ENCODE peak calls at places on chromosomes 1 and 21, in six cellular contexts. One of them, this sample, is unnamed.

GRCh38 chr1:44926311-44926781 is 60.0 kb downstream of the EIF2B3 start:
- DNase-seq in GM12878: no peak
- DNase-seq in GM23338: no peak
- DNase-seq in SK-N-SH: no peak
- DNase-seq in HCT116: no peak
- DNase-seq in K562: no peak
- DNase-seq in this sample: no peak

GRCh38 chr1:169360415-169360814 is 7.2 kb downstream of the NME7 start:
- DNase-seq in GM12878: no peak
- DNase-seq in GM23338: no peak
- DNase-seq in SK-N-SH: no peak
- DNase-seq in HCT116: no peak
- DNase-seq in K562: no peak
- DNase-seq in this sample: no peak

GRCh38 chr21:34936299-34936698 is 112.8 kb downstream of the RUNX1 start:
- DNase-seq in GM12878: no peak
- DNase-seq in GM23338: no peak
- DNase-seq in SK-N-SH: no peak
- DNase-seq in HCT116: no peak
- DNase-seq in K562: no peak
- DNase-seq in this sample: no peak

GRCh38 chr1:1542766-1543705 is 2.6 kb upstream of the TMEM240 start:
- DNase-seq in GM12878: no peak
- DNase-seq in GM23338: no peak
- DNase-seq in SK-N-SH: no peak
- DNase-seq in HCT116: no peak
- DNase-seq in K562: peak; percentile 59
- DNase-seq in this sample: no peak

GRCh38 chr1:151720974-151721787 is at the start of gene RIIAD1:
- DNase-seq in GM12878: no peak
- DNase-seq in GM23338: peak; percentile 78
- DNase-seq in SK-N-SH: peak; percentile 93
- DNase-seq in HCT116: no peak
- DNase-seq in K562: peak; percentile 78
- DNase-seq in this sample: no peak

GRCh38 chr1:42743302-42744029 is 3.4 kb upstream of the CLDN19 start:
- DNase-seq in GM12878: no peak
- DNase-seq in GM23338: no peak
- DNase-seq in SK-N-SH: peak; percentile 78
- DNase-seq in HCT116: no peak
- DNase-seq in K562: no peak
- DNase-seq in this sample: no peak

GRCh38 chr1:96772349-96772748 is 50.8 kb downstream of the PTBP2 start:
- DNase-seq in GM12878: no peak
- DNase-seq in GM23338: no peak
- DNase-seq in SK-N-SH: no peak
- DNase-seq in HCT116: no peak
- DNase-seq in K562: no peak
- DNase-seq in this sample: no peak

GRCh38 chr1:119711804-119712341 is at the start of gene PHGDH:
- DNase-seq in GM12878: peak; percentile 8
- DNase-seq in GM23338: peak; percentile 96
- DNase-seq in SK-N-SH: peak; percentile 86
- DNase-seq in HCT116: peak; percentile 80
- DNase-seq in K562: peak; percentile 35
- DNase-seq in this sample: peak; percentile 85

GRCh38 chr1:235368428-235368827 is 1.2 kb downstream of the TBCE start:
- DNase-seq in GM12878: no peak
- DNase-seq in GM23338: no peak
- DNase-seq in SK-N-SH: no peak
- DNase-seq in HCT116: no peak
- DNase-seq in K562: no peak
- DNase-seq in this sample: no peak

GRCh38 chr1:211548321-211549091 is 30.5 kb downstream of the SLC30A1 start:
- DNase-seq in GM12878: no peak
- DNase-seq in GM23338: peak; percentile 35
- DNase-seq in SK-N-SH: no peak
- DNase-seq in HCT116: no peak
- DNase-seq in K562: peak; percentile 82
- DNase-seq in this sample: no peak

GRCh38 chr1:185996211-185996610 is 262.0 kb downstream of the HMCN1 start:
- DNase-seq in GM12878: no peak
- DNase-seq in GM23338: no peak
- DNase-seq in SK-N-SH: no peak
- DNase-seq in HCT116: no peak
- DNase-seq in K562: no peak
- DNase-seq in this sample: no peak

GRCh38 chr1:177884499-177885021 is 85.3 kb downstream of the SEC16B start:
- DNase-seq in GM12878: no peak
- DNase-seq in GM23338: no peak
- DNase-seq in SK-N-SH: no peak
- DNase-seq in HCT116: no peak
- DNase-seq in K562: no peak
- DNase-seq in this sample: no peak

GRCh38 chr21:31173881-31174555 is 135.7 kb upstream of the KRTAP19-8 start:
- DNase-seq in GM12878: no peak
- DNase-seq in GM23338: no peak
- DNase-seq in SK-N-SH: peak; percentile 76
- DNase-seq in HCT116: no peak
- DNase-seq in K562: no peak
- DNase-seq in this sample: no peak

GRCh38 chr1:160708118-160708517 is 3.5 kb downstream of the CD48 start:
- DNase-seq in GM12878: no peak
- DNase-seq in GM23338: no peak
- DNase-seq in SK-N-SH: no peak
- DNase-seq in HCT116: no peak
- DNase-seq in K562: no peak
- DNase-seq in this sample: peak; percentile 78

GRCh38 chr1:116414364-116414763 is 41.3 kb downstream of the ATP1A1 start:
- DNase-seq in GM12878: no peak
- DNase-seq in GM23338: no peak
- DNase-seq in SK-N-SH: no peak
- DNase-seq in HCT116: no peak
- DNase-seq in K562: no peak
- DNase-seq in this sample: no peak

GRCh38 chr1:234745844-234746797 is 136.1 kb upstream of the IRF2BP2 start:
- DNase-seq in GM12878: no peak
- DNase-seq in GM23338: no peak
- DNase-seq in SK-N-SH: peak; percentile 71
- DNase-seq in HCT116: no peak
- DNase-seq in K562: peak; percentile 80
- DNase-seq in this sample: no peak

GRCh38 chr21:26093094-26093493 is 77.5 kb downstream of the APP start:
- DNase-seq in GM12878: no peak
- DNase-seq in GM23338: no peak
- DNase-seq in SK-N-SH: no peak
- DNase-seq in HCT116: no peak
- DNase-seq in K562: no peak
- DNase-seq in this sample: no peak

GRCh38 chr1:33060579-33061083 is 20.3 kb upstream of the AZIN2 start:
- DNase-seq in GM12878: no peak
- DNase-seq in GM23338: no peak
- DNase-seq in SK-N-SH: no peak
- DNase-seq in HCT116: no peak
- DNase-seq in K562: no peak
- DNase-seq in this sample: no peak

GRCh38 chr1:33057095-33057494 is 20.4 kb upstream of the AK2 start:
- DNase-seq in GM12878: no peak
- DNase-seq in GM23338: no peak
- DNase-seq in SK-N-SH: no peak
- DNase-seq in HCT116: no peak
- DNase-seq in K562: no peak
- DNase-seq in this sample: peak; percentile 71

GRCh38 chr1:33055210-33055991 is 18.7 kb upstream of the AK2 start:
- DNase-seq in GM12878: peak; percentile 15
- DNase-seq in GM23338: peak; percentile 90
- DNase-seq in SK-N-SH: peak; percentile 85
- DNase-seq in HCT116: peak; percentile 90
- DNase-seq in K562: peak; percentile 86
- DNase-seq in this sample: peak; percentile 96

GRCh38 chr1:33061827-33062226 is 19.1 kb upstream of the AZIN2 start:
- DNase-seq in GM12878: no peak
- DNase-seq in GM23338: no peak
- DNase-seq in SK-N-SH: no peak
- DNase-seq in HCT116: no peak
- DNase-seq in K562: no peak
- DNase-seq in this sample: no peak

DNA sequence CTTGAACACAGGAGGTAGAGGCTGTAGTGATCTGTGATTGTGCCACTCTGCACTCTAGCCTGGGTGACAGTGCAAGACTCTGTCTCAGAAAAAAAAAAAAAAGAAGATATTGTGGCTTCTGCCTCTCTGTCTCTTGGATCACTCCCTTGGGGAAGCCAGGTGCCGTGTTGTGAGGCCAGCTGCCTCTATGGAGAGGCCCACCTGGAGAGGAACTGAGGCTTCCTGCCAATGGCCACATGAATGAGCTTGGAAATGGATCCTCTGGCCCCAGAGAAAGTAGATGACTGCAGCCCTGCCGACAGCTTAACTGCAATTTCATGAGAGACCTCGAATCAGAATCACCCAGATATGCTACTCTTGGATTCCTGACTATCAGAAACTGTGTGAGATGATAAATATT is 19.7 kb upstream of the AK2 start:
- DNase-seq in GM12878: no peak
- DNase-seq in GM23338: no peak
- DNase-seq in SK-N-SH: no peak
- DNase-seq in HCT116: no peak
- DNase-seq in K562: no peak
- DNase-seq in this sample: no peak
- H3K27ac ChIP-seq in GM12878: no peak overlapping the region
- H3K27ac ChIP-seq in GM23338: no peak overlapping the region
- H3K27ac ChIP-seq in SK-N-SH: no peak overlapping the region
- H3K27ac ChIP-seq in HCT116: no peak overlapping the region
- H3K27ac ChIP-seq in K562: no peak overlapping the region
- H3K27ac ChIP-seq in this sample: peak overlapping the region; percentile 56

DNA sequence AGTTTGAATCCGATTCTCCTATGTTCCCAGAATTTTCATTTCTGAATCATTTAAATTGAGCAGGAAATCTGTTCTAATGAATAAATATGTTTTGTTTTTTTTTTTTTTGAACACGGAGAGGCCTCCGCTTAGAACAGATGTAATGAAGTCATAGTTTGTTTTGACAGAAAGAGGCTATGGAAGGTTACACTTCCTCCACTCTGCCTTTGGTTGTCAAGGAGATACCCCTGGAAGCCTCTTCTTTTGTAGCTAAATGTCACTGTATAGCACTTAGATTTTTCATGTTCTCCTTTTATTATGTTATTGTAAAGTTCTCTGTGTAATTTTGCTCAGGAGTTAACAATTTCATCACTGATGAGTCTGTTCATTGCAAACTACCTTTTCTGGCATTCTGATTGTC is 22.7 kb upstream of the GNG12 start:
- DNase-seq in GM12878: no peak
- DNase-seq in GM23338: no peak
- DNase-seq in SK-N-SH: no peak
- DNase-seq in HCT116: no peak
- DNase-seq in K562: no peak
- DNase-seq in this sample: no peak
- TF ChIP-seq REST in GM12878: no peak
- TF ChIP-seq REST in GM23338: no peak
- TF ChIP-seq REST in SK-N-SH: no peak
- TF ChIP-seq REST in HCT116: no peak
- TF ChIP-seq REST in K562: no peak
- TF ChIP-seq REST in this sample: no peak

GRCh38 chr1:40058453-40059291 is 18.1 kb downstream of the CAP1 start:
- DNase-seq in GM12878: no peak
- DNase-seq in GM23338: no peak
- DNase-seq in SK-N-SH: no peak
- DNase-seq in HCT116: no peak
- DNase-seq in K562: no peak
- DNase-seq in this sample: no peak

GRCh38 chr1:40059292-40059959 is 18.9 kb downstream of the CAP1 start:
- DNase-seq in GM12878: no peak
- DNase-seq in GM23338: peak; percentile 90
- DNase-seq in SK-N-SH: no peak
- DNase-seq in HCT116: no peak
- DNase-seq in K562: peak; percentile 37
- DNase-seq in this sample: no peak

GRCh38 chr1:40058097-40058452 is 17.5 kb downstream of the CAP1 start:
- DNase-seq in GM12878: no peak
- DNase-seq in GM23338: no peak
- DNase-seq in SK-N-SH: no peak
- DNase-seq in HCT116: no peak
- DNase-seq in K562: peak; percentile 61
- DNase-seq in this sample: no peak

GRCh38 chr1:40060351-40060750 is 19.8 kb downstream of the CAP1 start:
- DNase-seq in GM12878: no peak
- DNase-seq in GM23338: no peak
- DNase-seq in SK-N-SH: no peak
- DNase-seq in HCT116: no peak
- DNase-seq in K562: no peak
- DNase-seq in this sample: no peak

GRCh38 chr1:40059960-40060337 is 19.4 kb downstream of the CAP1 start:
- DNase-seq in GM12878: no peak
- DNase-seq in GM23338: no peak
- DNase-seq in SK-N-SH: no peak
- DNase-seq in HCT116: no peak
- DNase-seq in K562: no peak
- DNase-seq in this sample: no peak
- H3K27ac ChIP-seq in GM12878: peak overlapping the region; percentile 84
- H3K27ac ChIP-seq in GM23338: peak overlapping the region; percentile 69
- H3K27ac ChIP-seq in SK-N-SH: peak overlapping the region; percentile 15
- H3K27ac ChIP-seq in HCT116: no peak overlapping the region
- H3K27ac ChIP-seq in K562: peak overlapping the region; percentile 92
- H3K27ac ChIP-seq in this sample: peak overlapping the region; percentile 78

GRCh38 chr1:17755120-17755519 is at the start of gene ACTL8:
- DNase-seq in GM12878: no peak
- DNase-seq in GM23338: no peak
- DNase-seq in SK-N-SH: no peak
- DNase-seq in HCT116: no peak
- DNase-seq in K562: peak; percentile 74
- DNase-seq in this sample: peak; percentile 60

GRCh38 chr1:17752356-17752755 is 2.8 kb upstream of the ACTL8 start:
- DNase-seq in GM12878: no peak
- DNase-seq in GM23338: no peak
- DNase-seq in SK-N-SH: no peak
- DNase-seq in HCT116: no peak
- DNase-seq in K562: no peak
- DNase-seq in this sample: no peak

GRCh38 chr1:17759114-17759513 is 4.0 kb downstream of the ACTL8 start:
- DNase-seq in GM12878: no peak
- DNase-seq in GM23338: peak; percentile 27
- DNase-seq in SK-N-SH: no peak
- DNase-seq in HCT116: peak; percentile 22
- DNase-seq in K562: peak; percentile 74
- DNase-seq in this sample: peak; percentile 29

GRCh38 chr1:17762313-17762712 is 7.2 kb downstream of the ACTL8 start:
- DNase-seq in GM12878: no peak
- DNase-seq in GM23338: no peak
- DNase-seq in SK-N-SH: no peak
- DNase-seq in HCT116: no peak
- DNase-seq in K562: no peak
- DNase-seq in this sample: no peak

DNA sequence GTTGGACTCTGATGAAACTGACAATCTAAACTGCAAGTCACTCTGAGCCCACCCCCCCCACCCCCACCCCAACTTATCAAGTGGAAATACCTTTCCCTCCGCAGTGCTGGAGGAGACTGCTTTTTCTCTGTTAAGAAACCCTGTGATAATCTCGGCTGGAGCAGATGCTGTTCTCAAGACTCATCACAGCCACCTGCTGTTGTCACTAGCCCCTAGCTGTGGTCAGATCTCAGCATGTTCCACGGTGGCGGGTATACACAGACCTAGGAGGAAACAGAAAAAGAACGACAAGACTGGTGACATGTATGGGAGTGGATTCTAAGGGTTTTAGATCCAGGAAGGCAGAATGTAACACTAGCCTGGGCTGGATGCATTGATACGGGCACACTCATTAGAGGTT is 2.3 kb downstream of the ACTL8 start:
- DNase-seq in GM12878: no peak
- DNase-seq in GM23338: no peak
- DNase-seq in SK-N-SH: no peak
- DNase-seq in HCT116: no peak
- DNase-seq in K562: no peak
- DNase-seq in this sample: no peak
- TF ChIP-seq REST in GM12878: no peak
- TF ChIP-seq REST in GM23338: no peak
- TF ChIP-seq REST in SK-N-SH: no peak
- TF ChIP-seq REST in HCT116: no peak
- TF ChIP-seq REST in K562: no peak
- TF ChIP-seq REST in this sample: no peak

This sample was measured in HL-60.